ENCODE peak calls at places on chromosome 2, in six cellular contexts. K is right lobe of liver; D is CD8-positive, alpha-beta memory T cell; T is spleen; Z is right cardiac atrium; W is tibial artery. O is an unnamed sample.

GRCh38 chr2:20165677-20166509 is 59.0 kb downstream of the SDC1 start:
- DNase-seq in D (no peak), Z (no peak), T (no peak), K (no peak), W (no peak), O (no peak)

GRCh38 chr2:202337706-202338346 is 38.3 kb upstream of the BMPR2 start:
- DNase-seq in T (no peak), D (no peak), K (no peak), W (no peak), Z (no peak), O (no peak)

GRCh38 chr2:236718207-236718992 is 148.8 kb downstream of the ACKR3 start:
- DNase-seq in D (no peak), Z (no peak), T (no peak), K (no peak), W (no peak), O (no peak)

GRCh38 chr2:1060372-1060771 is 109.7 kb downstream of the SNTG2 start:
- DNase-seq in K (no peak), D (no peak), W (no peak), T (no peak), Z (no peak), O (no peak)

GRCh38 chr2:233275223-233275622 is 23.8 kb downstream of the ATG16L1 start:
- DNase-seq in Z (no peak), K (no peak), T (no peak), D (no peak), W (no peak), O (no peak)

GRCh38 chr2:158664987-158665386 is 130.1 kb upstream of the DAPL1 start:
- DNase-seq in T (no peak), W (no peak), Z (no peak), K (no peak), D (no peak), O (no peak)

GRCh38 chr2:182616471-182617393 is 99.3 kb upstream of the DNAJC10 start:
- DNase-seq in W (no peak), T (no peak), D (no peak), Z (no peak), K (no peak), O (no peak)

GRCh38 chr2:170369894-170370293 is 191.9 kb downstream of the MYO3B start:
- DNase-seq in K (no peak), W (no peak), Z (no peak), D (no peak), T (no peak), O (no peak)

GRCh38 chr2:219521066-219521880 is 7.0 kb downstream of the ASIC4 start:
- DNase-seq in W (no peak), T (peak; percentile 73), D (no peak), K (no peak), Z (peak; percentile 50), O (no peak)

GRCh38 chr2:164538250-164538866 is 82.9 kb downstream of the GRB14 start:
- DNase-seq in K (no peak), W (no peak), T (no peak), Z (no peak), D (no peak), O (no peak)

GRCh38 chr2:3399403-3399802 is 19.9 kb downstream of the TRAPPC12 start:
- DNase-seq in K (no peak), T (no peak), Z (no peak), D (no peak), W (no peak), O (no peak)

GRCh38 chr2:172088245-172089004 is 3.1 kb downstream of the DLX1 start:
- DNase-seq in T (no peak), Z (no peak), K (no peak), D (peak; percentile 13), W (no peak), O (no peak)

DNA sequence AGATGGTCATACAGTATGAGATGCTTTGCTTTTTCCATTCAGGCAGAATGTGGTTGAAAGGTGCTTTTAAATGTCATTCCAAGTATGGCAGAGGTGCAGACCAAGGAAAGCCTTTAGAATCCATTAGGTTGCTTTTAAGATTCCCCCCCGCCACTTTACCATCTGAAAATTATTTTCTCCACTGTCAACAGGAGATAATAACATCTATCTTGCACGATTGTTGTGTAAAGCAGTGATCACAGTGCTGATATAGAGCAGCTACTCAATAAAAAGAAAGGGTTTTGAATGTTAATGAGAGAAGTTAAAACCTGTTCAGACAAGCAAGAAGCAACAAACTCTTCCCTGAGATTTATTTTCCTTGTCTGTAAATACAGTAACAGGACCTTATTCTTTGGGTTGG is 372.5 kb upstream of the GCFC2 start:
- DNase-seq in Z (no peak), T (no peak), D (no peak), W (no peak), K (no peak), O (no peak)
- H3K4me1 ChIP-seq in Z (no peaks in the 10 kb centered on the region), T (no peaks in the 10 kb centered on the region), D (no peaks in the 10 kb centered on the region), W (no peaks in the 10 kb centered on the region), K (no peaks in the 10 kb centered on the region), O (no peaks in the 10 kb centered on the region)

GRCh38 chr2:26818972-26819371 is 29.0 kb upstream of the DPYSL5 start:
- DNase-seq in W (no peak), T (no peak), K (no peak), D (no peak), Z (no peak), O (no peak)

GRCh38 chr2:26816893-26817292 is 31.0 kb downstream of the CENPA start:
- DNase-seq in T (no peak), K (no peak), Z (no peak), W (no peak), D (no peak), O (no peak)

GRCh38 chr2:26812731-26813130 is 26.9 kb downstream of the CENPA start:
- DNase-seq in Z (no peak), W (no peak), K (no peak), T (no peak), D (no peak), O (no peak)

GRCh38 chr2:26820932-26821331 is 27.0 kb upstream of the DPYSL5 start:
- DNase-seq in D (no peak), Z (no peak), K (no peak), W (no peak), T (no peak), O (peak; percentile 14)

GRCh38 chr2:26818255-26818654 is 29.7 kb upstream of the DPYSL5 start:
- DNase-seq in W (no peak), Z (no peak), T (no peak), K (no peak), D (no peak), O (no peak)
- H3K4me3 ChIP-seq in W (no peak overlapping the region), Z (no peak overlapping the region), T (no peak overlapping the region), K (no peak overlapping the region), D (no peak overlapping the region), O (no peak overlapping the region)

GRCh38 chr2:25825238-25825637 is 53.0 kb downstream of the ASXL2 start:
- DNase-seq in K (no peak), W (no peak), Z (no peak), D (peak; percentile 57), T (no peak), O (peak; percentile 73)
- H3K27ac ChIP-seq in K (no peak overlapping the region), W (no peak overlapping the region), Z (no peak overlapping the region), D (no peak overlapping the region), T (no peak overlapping the region), O (peak overlapping the region; percentile 33)

DNA sequence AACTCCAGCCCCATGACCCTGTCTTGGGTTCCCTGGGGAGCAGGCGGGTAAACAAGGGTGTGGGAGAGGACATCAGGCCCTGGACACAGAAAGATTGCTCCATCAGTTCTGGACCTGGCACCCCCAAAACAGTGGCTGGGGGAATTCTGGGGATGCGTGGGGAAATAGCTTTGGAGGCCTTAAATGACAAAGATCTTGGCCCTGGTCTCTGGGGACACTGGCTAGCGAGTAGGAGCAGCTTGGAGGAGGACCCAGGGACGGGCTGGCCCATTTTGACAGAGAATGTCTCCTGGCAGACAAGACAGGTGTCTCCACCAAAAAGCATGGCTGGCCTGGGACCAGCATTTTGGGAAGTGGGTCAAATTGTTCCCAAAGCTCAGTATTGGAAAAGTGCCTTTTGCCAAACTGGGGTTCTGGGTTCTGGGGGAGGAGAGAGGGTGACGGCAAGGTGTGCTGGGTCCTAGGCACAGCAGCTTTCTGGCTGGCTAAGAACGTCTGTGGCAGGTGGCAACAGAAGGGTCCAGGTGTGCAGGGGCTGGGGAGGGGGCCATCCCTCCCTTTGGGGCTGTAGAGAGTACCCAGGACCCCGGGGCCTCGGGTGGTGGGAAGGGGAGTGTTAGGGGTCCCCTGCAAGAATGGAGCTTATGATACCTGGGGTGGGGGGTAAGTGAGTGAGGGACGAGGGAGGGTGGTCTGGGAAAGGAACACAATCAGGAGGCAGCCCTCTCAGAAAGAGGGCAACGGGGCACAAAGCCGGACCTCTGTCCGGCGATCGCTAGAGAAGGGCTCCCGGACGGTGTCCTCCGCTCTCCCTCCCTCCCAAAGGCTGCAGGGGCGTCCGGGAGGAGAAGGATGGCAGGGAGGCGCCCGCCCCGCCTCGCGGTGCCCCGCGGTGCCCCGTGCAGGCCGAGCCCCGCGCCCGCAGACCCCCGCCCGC is 557 bp downstream of the CYRIA start:
- DNase-seq in W (peak; percentile 27), T (peak; percentile 83), Z (peak; percentile 33), D (no peak), K (no peak), O (no peak)
- H3K4me1 ChIP-seq in W (peaks cover 19% of the 10 kb centered on the region), T (peaks cover 36% of the 10 kb centered on the region), Z (peaks cover 3% of the 10 kb centered on the region), D (peaks cover 14% of the 10 kb centered on the region), K (no peaks in the 10 kb centered on the region), O (peaks cover 11% of the 10 kb centered on the region)

GRCh38 chr2:46329803-46330775 is 32.9 kb downstream of the EPAS1 start:
- DNase-seq in Z (no peak), K (no peak), T (no peak), D (no peak), W (no peak), O (no peak)
- H3K4me3 ChIP-seq in Z (no peak overlapping the region), K (no peak overlapping the region), T (no peak overlapping the region), D (no peak overlapping the region), W (no peak overlapping the region), O (no peak overlapping the region)

GRCh38 chr2:102051659-102052366 is 60.1 kb downstream of the IL1R2 start:
- DNase-seq in T (no peak), K (no peak), W (no peak), D (no peak), Z (no peak), O (no peak)
- H3K27ac ChIP-seq in T (peak overlapping the region; percentile 76), K (peak overlapping the region; percentile 66), W (peak overlapping the region; percentile 72), D (no peak overlapping the region), Z (peak overlapping the region; percentile 48), O (no peak overlapping the region)

O was measured in CD4-positive, CD25-positive, alpha-beta regulatory T cell.